ENCODE peak calls at places on chromosomes 7 and 10, in five cellular contexts. A is IMR-90, E is mesenchymal stem cell, N is H1, U is H9. V is an unnamed sample.

GRCh38 chr10:80856186-80856585 is 318.5 kb downstream of the SH2D4B start:
- DNase-seq in E (no peak), N (no peak), A (no peak), U (no peak), V (no peak)

GRCh38 chr7:12640299-12641096 is 46.9 kb upstream of the ARL4A start:
- DNase-seq in U (no peak), N (no peak), A (no peak), E (no peak), V (no peak)

GRCh38 chr10:112209534-112210200 is 26.1 kb upstream of the GPAM start:
- DNase-seq in U (no peak), N (no peak), E (peak; percentile 17), A (no peak), V (no peak)

GRCh38 chr7:99392659-99393362 is 15.6 kb downstream of the PDAP1 start:
- DNase-seq in E (peak; percentile 70), N (peak; percentile 61), U (peak; percentile 93), A (no peak), V (peak; percentile 74)

GRCh38 chr7:17234398-17235021 is 63.9 kb upstream of the AHR start:
- DNase-seq in E (peak; percentile 98), A (peak; percentile 95), N (no peak), U (no peak), V (no peak)

GRCh38 chr7:96127746-96128145 is 194.2 kb downstream of the SLC25A13 start:
- DNase-seq in A (no peak), U (no peak), N (no peak), E (no peak), V (peak; percentile 15)

GRCh38 chr7:64618785-64619456 is 47.0 kb upstream of the ZNF107 start:
- DNase-seq in U (no peak), E (peak; percentile 6), A (peak; percentile 60), N (no peak), V (no peak)

GRCh38 chr7:47741984-47742383 is 160.1 kb upstream of the TNS3 start:
- DNase-seq in U (no peak), E (peak; percentile 45), A (peak; percentile 46), N (no peak), V (no peak)

GRCh38 chr7:149811221-149811620 is 27.0 kb upstream of the ZNF862 start:
- DNase-seq in E (peak; percentile 16), N (no peak), U (no peak), A (peak; percentile 7), V (no peak)

GRCh38 chr10:70568781-70569495 is 33.6 kb downstream of the PRF1 start:
- DNase-seq in U (no peak), A (no peak), E (no peak), N (no peak), V (no peak)

GRCh38 chr7:128053023-128053422 is 21.8 kb upstream of the LRRC4 start:
- DNase-seq in A (peak; percentile 49), U (no peak), N (no peak), E (peak; percentile 41), V (no peak)

GRCh38 chr7:45259966-45260646 is 102.5 kb downstream of the RAMP3 start:
- DNase-seq in E (peak; percentile 23), U (peak; percentile 85), A (peak; percentile 7), N (peak; percentile 41), V (peak; percentile 59)

GRCh38 chr10:9294132-9294663 is 1239.7 kb downstream of the GATA3 start:
- DNase-seq in E (no peak), A (no peak), U (no peak), N (no peak), V (no peak)

GRCh38 chr7:101911011-101911799 is 93.8 kb downstream of the CUX1 start:
- DNase-seq in N (no peak), E (no peak), U (no peak), A (peak; percentile 37), V (no peak)

GRCh38 chr7:115068220-115068619 is 146.3 kb downstream of the MDFIC start:
- DNase-seq in A (peak; percentile 75), N (no peak), U (no peak), E (no peak), V (no peak)

DNA sequence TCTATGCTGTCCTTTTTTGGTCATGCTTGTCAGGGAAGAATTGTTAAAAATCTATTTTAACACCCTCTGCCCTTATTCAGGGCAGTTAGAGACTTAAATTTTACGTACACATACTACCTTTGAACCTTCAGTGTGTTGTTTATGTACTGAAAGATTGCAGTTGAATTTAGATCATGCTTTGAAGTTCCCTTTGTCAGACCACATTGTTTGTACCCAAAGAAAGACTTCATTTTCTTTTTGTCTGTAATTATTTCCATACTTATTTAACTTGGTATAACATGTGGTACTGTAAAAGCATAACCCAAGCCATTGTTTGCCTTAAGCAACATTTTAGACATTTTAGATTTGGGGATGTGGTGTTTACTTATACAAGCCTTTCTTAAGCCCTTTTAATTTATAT is 96.1 kb downstream of the MMRN2 start:
- DNase-seq in N (no peak), A (no peak), U (no peak), E (no peak), V (no peak)
- H2BK15ac ChIP-seq in N (no peak overlapping the region), A (no peak overlapping the region), U (no peak overlapping the region), E (no peak overlapping the region), V (no peak overlapping the region)

GRCh38 chr7:32941996-32942782 is 15.1 kb upstream of the FKBP9 start:
- DNase-seq in E (peak; percentile 63), N (no peak), U (peak; percentile 45), A (peak; percentile 32), V (peak; percentile 36)
- H2BK15ac ChIP-seq in E (peak overlapping the region; percentile 80), N (no peak overlapping the region), U (no peak overlapping the region), A (peak overlapping the region; percentile 61), V (peak overlapping the region; percentile 62)

GRCh38 chr10:21513035-21513434 is 12.4 kb downstream of the SKIDA1 start:
- DNase-seq in E (peak; percentile 32), A (no peak), N (no peak), U (no peak), V (no peak)
- H2BK15ac ChIP-seq in E (no peak overlapping the region), A (no peak overlapping the region), N (no peak overlapping the region), U (no peak overlapping the region), V (no peak overlapping the region)

GRCh38 chr7:40761757-40762342 is 627.0 kb downstream of the SUGCT start:
- DNase-seq in E (peak; percentile 42), N (no peak), U (no peak), A (peak; percentile 24), V (no peak)
- H2BK15ac ChIP-seq in E (no peak overlapping the region), N (no peak overlapping the region), U (no peak overlapping the region), A (peak overlapping the region; percentile 60), V (no peak overlapping the region)

GRCh38 chr10:76192151-76192550 is 760.7 kb downstream of the LRMDA start:
- DNase-seq in E (no peak), A (no peak), N (no peak), U (no peak), V (no peak)
- H2BK15ac ChIP-seq in E (no peak overlapping the region), A (peak overlapping the region; percentile 82), N (no peak overlapping the region), U (no peak overlapping the region), V (no peak overlapping the region)

GRCh38 chr10:53406532-53406931 is 633.9 kb upstream of the MBL2 start:
- DNase-seq in U (no peak), N (no peak), A (peak; percentile 8), E (peak; percentile 3), V (no peak)
- H2BK15ac ChIP-seq in U (no peak overlapping the region), N (no peak overlapping the region), A (no peak overlapping the region), E (no peak overlapping the region), V (no peak overlapping the region)

GRCh38 chr10:60140681-60141632 is 234.6 kb upstream of the CCDC6 start:
- DNase-seq in E (peak; percentile 90), N (no peak), A (peak; percentile 13), U (peak; percentile 84), V (peak; percentile 77)
- H2BK15ac ChIP-seq in E (peak overlapping the region; percentile 19), N (no peak overlapping the region), A (no peak overlapping the region), U (no peak overlapping the region), V (no peak overlapping the region)